ENCODE peak calls at places on chromosomes 3 and 15, in four cellular contexts. A is right atrium auricular region, N is heart right ventricle, S is stomach. R is an unnamed sample.

GRCh38 chr3:78736863-78737262 is 1030.9 kb downstream of the ROBO1 start:
- DNase-seq in A (no peak), N (no peak), S (no peak), R (no peak)

GRCh38 chr3:55567615-55568014 is 80.5 kb upstream of the WNT5A start:
- DNase-seq in A (no peak), N (no peak), S (no peak), R (no peak)

GRCh38 chr3:160830792-160831191 is 74.8 kb downstream of the PPM1L start:
- DNase-seq in A (no peak), N (no peak), S (no peak), R (no peak)

GRCh38 chr3:21055015-21055414 is 696.0 kb downstream of the ZNF385D start:
- DNase-seq in A (no peak), N (peak; percentile 49), S (no peak), R (no peak)

GRCh38 chr3:161284989-161285388 is 63.9 kb downstream of the NMD3 start:
- DNase-seq in A (no peak), N (no peak), S (no peak), R (no peak)

GRCh38 chr3:181695661-181696491 is 15.8 kb upstream of the SOX2 start:
- DNase-seq in A (no peak), N (no peak), S (peak; percentile 38), R (no peak)

GRCh38 chr15:99682455-99682854 is 50.8 kb downstream of the LYSMD4 start:
- DNase-seq in A (no peak), N (no peak), S (no peak), R (no peak)

GRCh38 chr3:175695251-175695650 is 836.1 kb downstream of the NAALADL2 start:
- DNase-seq in A (no peak), N (no peak), S (no peak), R (no peak)

GRCh38 chr3:129626744-129627349 is 20.4 kb upstream of the PLXND1 start:
- DNase-seq in A (peak; percentile 93), N (peak; percentile 95), S (peak; percentile 94), R (peak; percentile 95)

GRCh38 chr15:65856821-65857455 is 12.4 kb upstream of the RAB11A start:
- DNase-seq in A (peak; percentile 68), N (peak; percentile 61), S (peak; percentile 83), R (peak; percentile 77)

GRCh38 chr3:141275973-141276372 is 44.3 kb downstream of the PXYLP1 start:
- DNase-seq in A (peak; percentile 16), N (no peak), S (no peak), R (no peak)

GRCh38 chr3:184584001-184584891 is 22.7 kb downstream of the EPHB3 start:
- DNase-seq in A (no peak), N (no peak), S (no peak), R (no peak)

GRCh38 chr3:10187944-10188343 is 23.2 kb downstream of the IRAK2 start:
- DNase-seq in A (no peak), N (no peak), S (no peak), R (no peak)

GRCh38 chr3:48466386-48467109 is 20.0 kb downstream of the ATRIP start:
- DNase-seq in A (no peak), N (peak; percentile 34), S (peak; percentile 66), R (no peak)

GRCh38 chr15:52294881-52295420 is 653 bp downstream of the MYO5C start:
- DNase-seq in A (no peak), N (no peak), S (no peak), R (no peak)

GRCh38 chr15:52292780-52293392 is 2.7 kb downstream of the MYO5C start:
- DNase-seq in A (no peak), N (no peak), S (no peak), R (no peak)

GRCh38 chr15:52290800-52291199 is 4.8 kb downstream of the MYO5C start:
- DNase-seq in A (no peak), N (no peak), S (no peak), R (no peak)

GRCh38 chr15:52291204-52291603 is 4.4 kb downstream of the MYO5C start:
- DNase-seq in A (no peak), N (no peak), S (no peak), R (no peak)

GRCh38 chr15:52295421-52295991 is at the start of gene MYO5C:
- DNase-seq in A (no peak), N (peak; percentile 80), S (peak; percentile 95), R (peak; percentile 97)
- H3K27me3 ChIP-seq in A (no peaks in the 10 kb centered on the region), N (peaks cover 33% of the 10 kb centered on the region), S (peaks cover 26% of the 10 kb centered on the region), R (no peaks in the 10 kb centered on the region)

DNA sequence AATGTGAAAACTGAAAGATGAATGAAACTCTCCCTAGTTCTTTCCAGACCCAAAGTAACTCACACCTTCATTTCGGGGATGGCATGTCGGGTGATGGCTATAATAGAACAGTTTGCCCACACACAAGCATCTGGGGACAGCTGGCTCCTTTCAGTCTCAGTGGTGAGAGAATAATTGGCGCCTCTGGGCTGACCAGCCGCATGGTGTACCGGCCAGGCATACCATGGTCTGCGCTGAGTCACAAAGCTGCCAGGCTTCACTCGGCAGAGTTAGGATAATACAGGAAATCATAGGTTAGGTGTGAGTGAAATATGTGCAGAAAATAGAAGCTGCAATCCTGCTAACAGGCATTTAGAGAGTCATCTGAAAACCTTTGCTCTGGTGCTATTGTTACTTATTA is 80.4 kb upstream of the IGF1R start:
- DNase-seq in A (no peak), N (no peak), S (no peak), R (no peak)
- H3K27me3 ChIP-seq in A (no peaks in the 10 kb centered on the region), N (peaks cover 25% of the 10 kb centered on the region), S (peaks cover 12% of the 10 kb centered on the region), R (no peaks in the 10 kb centered on the region)

GRCh38 chr15:89409993-89410767 is 75.6 kb upstream of the POLG start:
- DNase-seq in A (no peak), N (no peak), S (no peak), R (no peak)
- H3K27me3 ChIP-seq in A (peaks cover 70% of the 10 kb centered on the region), N (peaks cover 100% of the 10 kb centered on the region), S (peaks cover 100% of the 10 kb centered on the region), R (peaks cover 68% of the 10 kb centered on the region)

GRCh38 chr15:74826372-74826819 is at the start of gene CPLX3:
- DNase-seq in A (no peak), N (no peak), S (peak; percentile 34), R (no peak)
- H3K27me3 ChIP-seq in A (no peaks in the 10 kb centered on the region), N (peaks cover 35% of the 10 kb centered on the region), S (peaks cover 52% of the 10 kb centered on the region), R (peaks cover 27% of the 10 kb centered on the region)

GRCh38 chr3:59443618-59444292 is 393.9 kb upstream of the CFAP20DC start:
- DNase-seq in A (no peak), N (no peak), S (no peak), R (no peak)
- H3K27me3 ChIP-seq in A (no peaks in the 10 kb centered on the region), N (no peaks in the 10 kb centered on the region), S (no peaks in the 10 kb centered on the region), R (no peaks in the 10 kb centered on the region)

GRCh38 chr3:198109883-198110282 is 149.9 kb downstream of the LMLN start:
- DNase-seq in A (no peak), N (no peak), S (no peak), R (no peak)

GRCh38 chr3:198108756-198109155 is 148.7 kb downstream of the LMLN start:
- DNase-seq in A (no peak), N (no peak), S (no peak), R (no peak)

GRCh38 chr3:198113219-198114053 is 153.4 kb downstream of the LMLN start:
- DNase-seq in A (no peak), N (no peak), S (no peak), R (no peak)

GRCh38 chr3:198107840-198108734 is 148.1 kb downstream of the LMLN start:
- DNase-seq in A (no peak), N (no peak), S (no peak), R (no peak)

GRCh38 chr3:198112031-198112430 is 152.0 kb downstream of the LMLN start:
- DNase-seq in A (no peak), N (no peak), S (no peak), R (no peak)
- H3K27me3 ChIP-seq in A (peaks cover 28% of the 10 kb centered on the region), N (peaks cover 79% of the 10 kb centered on the region), S (peaks cover 92% of the 10 kb centered on the region), R (peaks cover 58% of the 10 kb centered on the region)